ENCODE peak calls at places on chromosomes 3 and 15, in five cellular contexts. One of them, this sample, is unnamed. For H3K36me3 and H3K4me1, the result is how much of the 10 kb centered on the place peaks cover.

GRCh38 chr3:31968927-31969418 is 12.1 kb downstream of the OSBPL10 start:
- DNase-seq in esophagus muscularis mucosa: peak
- DNase-seq in adrenal gland: no peak
- DNase-seq in gastrocnemius medialis: no peak
- DNase-seq in HCT116: peak
- DNase-seq in this sample: no peak

GRCh38 chr3:152474585-152474984 is 205.9 kb downstream of the MBNL1 start:
- DNase-seq in HCT116: peak
- DNase-seq in gastrocnemius medialis: no peak
- DNase-seq in adrenal gland: no peak
- DNase-seq in esophagus muscularis mucosa: no peak
- DNase-seq in this sample: no peak

GRCh38 chr15:74319596-74320357 is 47.7 kb downstream of the CYP11A1 start:
- DNase-seq in HCT116: no peak
- DNase-seq in esophagus muscularis mucosa: no peak
- DNase-seq in adrenal gland: no peak
- DNase-seq in gastrocnemius medialis: no peak
- DNase-seq in this sample: no peak

GRCh38 chr3:14295777-14296176 is 106.6 kb upstream of the SLC6A6 start:
- DNase-seq in gastrocnemius medialis: no peak
- DNase-seq in HCT116: no peak
- DNase-seq in esophagus muscularis mucosa: no peak
- DNase-seq in adrenal gland: no peak
- DNase-seq in this sample: no peak

GRCh38 chr15:66294157-66294931 is 976 bp downstream of the DIS3L start:
- DNase-seq in adrenal gland: no peak
- DNase-seq in gastrocnemius medialis: no peak
- DNase-seq in HCT116: no peak
- DNase-seq in esophagus muscularis mucosa: no peak
- DNase-seq in this sample: peak

GRCh38 chr3:4532535-4533112 is 39.5 kb downstream of the ITPR1 start:
- DNase-seq in gastrocnemius medialis: no peak
- DNase-seq in esophagus muscularis mucosa: no peak
- DNase-seq in HCT116: no peak
- DNase-seq in adrenal gland: no peak
- DNase-seq in this sample: no peak

GRCh38 chr3:190586631-190587000 is 72.7 kb downstream of the IL1RAP start:
- DNase-seq in esophagus muscularis mucosa: no peak
- DNase-seq in HCT116: peak
- DNase-seq in gastrocnemius medialis: no peak
- DNase-seq in adrenal gland: no peak
- DNase-seq in this sample: no peak

GRCh38 chr15:71777216-71777943 is 33.0 kb upstream of the NR2E3 start:
- DNase-seq in HCT116: no peak
- DNase-seq in esophagus muscularis mucosa: no peak
- DNase-seq in gastrocnemius medialis: no peak
- DNase-seq in adrenal gland: no peak
- DNase-seq in this sample: no peak

GRCh38 chr3:10285742-10286524 is 6.8 kb downstream of the GHRL start:
- DNase-seq in adrenal gland: no peak
- DNase-seq in gastrocnemius medialis: no peak
- DNase-seq in esophagus muscularis mucosa: no peak
- DNase-seq in HCT116: no peak
- DNase-seq in this sample: no peak

GRCh38 chr3:117398166-117398954 is 688.8 kb downstream of the TUSC7 start:
- DNase-seq in HCT116: no peak
- DNase-seq in adrenal gland: no peak
- DNase-seq in esophagus muscularis mucosa: no peak
- DNase-seq in gastrocnemius medialis: no peak
- DNase-seq in this sample: no peak

GRCh38 chr15:71066983-71067382 is 48.3 kb upstream of the THSD4 start:
- DNase-seq in HCT116: no peak
- DNase-seq in esophagus muscularis mucosa: no peak
- DNase-seq in adrenal gland: no peak
- DNase-seq in gastrocnemius medialis: no peak
- DNase-seq in this sample: no peak

GRCh38 chr3:42682301-42683070 is 2.9 kb upstream of the KLHL40 start:
- DNase-seq in gastrocnemius medialis: no peak
- DNase-seq in HCT116: no peak
- DNase-seq in adrenal gland: no peak
- DNase-seq in esophagus muscularis mucosa: no peak
- DNase-seq in this sample: no peak

GRCh38 chr3:113532698-113533533 is 561 bp downstream of the SIDT1 start:
- DNase-seq in adrenal gland: peak
- DNase-seq in esophagus muscularis mucosa: no peak
- DNase-seq in gastrocnemius medialis: no peak
- DNase-seq in HCT116: no peak
- DNase-seq in this sample: peak

GRCh38 chr3:149618151-149619123 is 39.4 kb downstream of the WWTR1 start:
- DNase-seq in esophagus muscularis mucosa: no peak
- DNase-seq in adrenal gland: peak
- DNase-seq in gastrocnemius medialis: no peak
- DNase-seq in HCT116: no peak
- DNase-seq in this sample: no peak

GRCh38 chr3:55692295-55692957 is 205.3 kb upstream of the WNT5A start:
- DNase-seq in adrenal gland: no peak
- DNase-seq in HCT116: no peak
- DNase-seq in gastrocnemius medialis: no peak
- DNase-seq in esophagus muscularis mucosa: no peak
- DNase-seq in this sample: no peak

GRCh38 chr3:196694941-196695848 is 16.9 kb downstream of the CEP19 start:
- DNase-seq in HCT116: no peak
- DNase-seq in gastrocnemius medialis: no peak
- DNase-seq in esophagus muscularis mucosa: no peak
- DNase-seq in adrenal gland: no peak
- DNase-seq in this sample: no peak

GRCh38 chr15:91456251-91456718 is 356.2 kb downstream of the SV2B start:
- DNase-seq in HCT116: no peak
- DNase-seq in gastrocnemius medialis: no peak
- DNase-seq in adrenal gland: no peak
- DNase-seq in esophagus muscularis mucosa: no peak
- DNase-seq in this sample: no peak

GRCh38 chr3:108178676-108179075 is 43.5 kb downstream of the IFT57 start:
- DNase-seq in esophagus muscularis mucosa: no peak
- DNase-seq in adrenal gland: no peak
- DNase-seq in gastrocnemius medialis: no peak
- DNase-seq in HCT116: no peak
- DNase-seq in this sample: no peak

GRCh38 chr15:90903733-90904536 is 833 bp downstream of the MAN2A2 start:
- DNase-seq in HCT116: no peak
- DNase-seq in esophagus muscularis mucosa: no peak
- DNase-seq in adrenal gland: no peak
- DNase-seq in gastrocnemius medialis: no peak
- DNase-seq in this sample: peak

GRCh38 chr3:31921833-31922232 is 59.2 kb downstream of the OSBPL10 start:
- DNase-seq in HCT116: no peak
- DNase-seq in adrenal gland: no peak
- DNase-seq in gastrocnemius medialis: no peak
- DNase-seq in esophagus muscularis mucosa: no peak
- DNase-seq in this sample: no peak

GRCh38 chr3:99751649-99752048 is 66.0 kb upstream of the CMSS1 start:
- DNase-seq in esophagus muscularis mucosa: no peak
- DNase-seq in gastrocnemius medialis: no peak
- DNase-seq in adrenal gland: no peak
- DNase-seq in HCT116: no peak
- DNase-seq in this sample: no peak

GRCh38 chr3:172256101-172256687 is 192.1 kb downstream of the GHSR start:
- DNase-seq in esophagus muscularis mucosa: no peak
- DNase-seq in HCT116: no peak
- DNase-seq in gastrocnemius medialis: peak
- DNase-seq in adrenal gland: peak
- DNase-seq in this sample: no peak

GRCh38 chr3:101695779-101696372 is 9.4 kb upstream of the RPL24 start:
- DNase-seq in HCT116: peak
- DNase-seq in adrenal gland: no peak
- DNase-seq in esophagus muscularis mucosa: no peak
- DNase-seq in gastrocnemius medialis: no peak
- DNase-seq in this sample: no peak

GRCh38 chr3:115423170-115423569 is 200.1 kb upstream of the GAP43 start:
- DNase-seq in esophagus muscularis mucosa: no peak
- DNase-seq in adrenal gland: no peak
- DNase-seq in gastrocnemius medialis: no peak
- DNase-seq in HCT116: no peak
- DNase-seq in this sample: no peak

GRCh38 chr15:62248277-62248974 is 83.3 kb upstream of the C2CD4B start:
- DNase-seq in gastrocnemius medialis: no peak
- DNase-seq in HCT116: no peak
- DNase-seq in esophagus muscularis mucosa: no peak
- DNase-seq in adrenal gland: peak
- DNase-seq in this sample: no peak

GRCh38 chr15:80635953-80636352 is 59.2 kb upstream of the ABHD17C start:
- DNase-seq in adrenal gland: no peak
- DNase-seq in HCT116: no peak
- DNase-seq in gastrocnemius medialis: no peak
- DNase-seq in esophagus muscularis mucosa: no peak
- DNase-seq in this sample: no peak

GRCh38 chr15:101480613-101481380 is 8.7 kb downstream of the PCSK6 start:
- DNase-seq in adrenal gland: no peak
- DNase-seq in HCT116: no peak
- DNase-seq in esophagus muscularis mucosa: no peak
- DNase-seq in gastrocnemius medialis: no peak
- DNase-seq in this sample: no peak

GRCh38 chr3:196322-197153 is at the start of gene CHL1:
- DNase-seq in esophagus muscularis mucosa: no peak
- DNase-seq in adrenal gland: no peak
- DNase-seq in gastrocnemius medialis: no peak
- DNase-seq in HCT116: no peak
- DNase-seq in this sample: no peak

GRCh38 chr3:165185707-165186327 is 10.4 kb downstream of the SLITRK3 start:
- DNase-seq in HCT116: peak
- DNase-seq in adrenal gland: peak
- DNase-seq in esophagus muscularis mucosa: no peak
- DNase-seq in gastrocnemius medialis: no peak
- DNase-seq in this sample: peak

GRCh38 chr15:95875141-95875643 is 455.3 kb upstream of the NR2F2 start:
- DNase-seq in adrenal gland: peak
- DNase-seq in esophagus muscularis mucosa: no peak
- DNase-seq in HCT116: no peak
- DNase-seq in gastrocnemius medialis: no peak
- DNase-seq in this sample: no peak

GRCh38 chr15:66004618-66005262 is 135.4 kb downstream of the RAB11A start:
- DNase-seq in HCT116: no peak
- DNase-seq in gastrocnemius medialis: no peak
- DNase-seq in esophagus muscularis mucosa: no peak
- DNase-seq in adrenal gland: peak
- DNase-seq in this sample: peak

DNA sequence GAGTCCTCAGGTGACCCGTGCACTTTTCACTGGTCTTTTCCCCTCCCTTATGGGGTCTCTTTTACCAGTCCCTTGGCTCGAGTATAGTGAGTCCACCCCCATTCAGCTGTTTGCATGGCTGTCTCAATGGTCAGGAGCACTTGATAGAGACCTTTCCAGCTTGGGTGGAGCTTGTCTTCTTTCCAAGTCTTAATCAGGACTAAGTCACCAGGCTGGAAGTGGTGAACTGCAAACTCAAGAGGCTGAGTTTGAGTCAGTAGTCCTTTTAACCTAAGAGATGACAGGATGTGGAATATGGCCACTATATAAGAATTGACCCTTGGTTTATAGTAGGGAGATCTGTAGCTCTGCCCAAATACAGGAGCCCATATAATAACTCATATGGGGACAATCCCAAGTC is 279.7 kb downstream of the PYDC2 start:
- DNase-seq in adrenal gland: no peak
- DNase-seq in HCT116: no peak
- DNase-seq in gastrocnemius medialis: no peak
- DNase-seq in esophagus muscularis mucosa: no peak
- DNase-seq in this sample: no peak
- TF ChIP-seq POLR2A in adrenal gland: no peak
- TF ChIP-seq POLR2A in HCT116: no peak
- TF ChIP-seq POLR2A in gastrocnemius medialis: no peak
- TF ChIP-seq POLR2A in esophagus muscularis mucosa: no peak
- TF ChIP-seq POLR2A in this sample: no peak

DNA sequence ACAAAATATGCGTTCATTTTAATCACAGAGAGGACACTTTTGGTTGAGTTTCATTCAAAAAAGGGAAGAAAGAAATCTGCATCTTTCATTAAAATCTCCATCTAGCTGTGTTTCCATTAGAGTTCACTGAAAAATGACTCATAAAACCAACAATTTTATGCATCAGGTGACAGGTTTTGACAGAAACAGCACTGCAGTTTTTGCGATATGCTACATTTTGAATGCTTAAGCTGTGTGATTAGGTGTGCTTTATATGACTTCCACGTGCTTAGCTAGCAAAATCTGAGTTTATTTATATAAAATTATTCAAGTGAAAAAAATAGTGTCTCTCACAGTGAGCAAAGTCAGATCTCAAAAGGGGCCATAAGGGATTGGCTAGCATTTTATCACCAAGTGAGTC is 409.6 kb downstream of the ROBO2 start:
- DNase-seq in HCT116: no peak
- DNase-seq in esophagus muscularis mucosa: no peak
- DNase-seq in gastrocnemius medialis: no peak
- DNase-seq in adrenal gland: no peak
- DNase-seq in this sample: no peak
- H3K36me3 ChIP-seq in HCT116: under half
- H3K36me3 ChIP-seq in esophagus muscularis mucosa: under half
- H3K36me3 ChIP-seq in gastrocnemius medialis: under half
- H3K36me3 ChIP-seq in adrenal gland: under half
- H3K36me3 ChIP-seq in this sample: under half

GRCh38 chr15:85451099-85451700 is 70.8 kb downstream of the AKAP13 start:
- DNase-seq in esophagus muscularis mucosa: no peak
- DNase-seq in HCT116: no peak
- DNase-seq in adrenal gland: no peak
- DNase-seq in gastrocnemius medialis: no peak
- DNase-seq in this sample: no peak
- H3K4me1 ChIP-seq in esophagus muscularis mucosa: under half
- H3K4me1 ChIP-seq in HCT116: under half
- H3K4me1 ChIP-seq in adrenal gland: under half
- H3K4me1 ChIP-seq in gastrocnemius medialis: under half
- H3K4me1 ChIP-seq in this sample: under half

DNA sequence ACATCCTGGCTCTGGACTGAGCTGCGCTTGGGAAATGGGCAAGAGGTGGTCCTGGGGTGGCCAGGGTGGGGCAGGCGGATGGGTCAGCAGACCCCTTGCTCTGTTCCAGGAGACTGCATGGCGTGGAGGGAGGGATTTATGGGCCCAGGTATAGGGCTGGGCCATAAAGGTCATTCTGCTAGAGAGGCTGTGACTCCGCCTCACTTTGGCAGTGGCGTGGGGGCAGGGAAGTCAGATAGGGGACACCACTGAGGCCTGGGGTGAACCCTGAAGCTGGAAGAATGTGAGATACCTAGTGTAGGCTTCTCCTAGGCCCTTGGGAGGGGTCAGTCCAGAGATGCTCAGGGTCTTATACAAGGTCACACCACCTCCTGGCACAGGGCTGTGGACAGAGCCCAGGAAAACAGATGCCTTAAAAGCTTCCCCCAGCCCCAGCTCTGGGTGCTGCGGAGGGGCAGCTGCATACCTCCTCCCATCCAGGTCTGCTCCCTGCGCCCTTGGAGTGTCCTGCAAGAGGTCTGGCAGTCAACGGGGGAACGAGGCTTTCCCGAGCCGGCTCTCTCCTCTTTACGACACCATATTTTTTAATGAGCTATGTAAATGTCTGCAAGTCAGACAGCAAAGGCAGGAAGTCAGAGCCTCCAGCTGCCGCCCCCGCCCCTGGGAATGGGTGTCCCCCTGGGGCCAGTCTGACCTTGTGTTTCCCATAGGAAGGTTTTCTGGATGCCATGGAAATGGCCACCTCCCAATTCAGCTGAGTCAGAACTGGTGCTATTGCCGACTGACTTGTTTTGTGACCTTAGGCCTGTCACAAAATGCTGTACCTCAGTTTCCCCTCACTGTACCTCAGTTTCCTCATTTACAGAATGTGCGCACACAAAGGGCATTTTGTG is 26.3 kb downstream of the LINGO1 start:
- DNase-seq in esophagus muscularis mucosa: no peak
- DNase-seq in gastrocnemius medialis: no peak
- DNase-seq in HCT116: no peak
- DNase-seq in adrenal gland: no peak
- DNase-seq in this sample: no peak
- TF ChIP-seq POLR2A in esophagus muscularis mucosa: no peak
- TF ChIP-seq POLR2A in gastrocnemius medialis: no peak
- TF ChIP-seq POLR2A in HCT116: no peak
- TF ChIP-seq POLR2A in adrenal gland: no peak
- TF ChIP-seq POLR2A in this sample: no peak